ENCODE peak calls at places on chromosomes 2 and 18, in six cellular contexts. A is HFF-Myc, M is fibroblast of pulmonary artery, L is lower leg skin, S is fibroblast of lung, T is NB4. J is an unnamed sample.
A peak's percentile ranks its signal among the peaks of the same experiment; 100 is the strongest.

GRCh38 chr2:61910603-61911002 is 5.1 kb downstream of the COMMD1 start:
- DNase-seq in A (no peak), M (peak; percentile 25), L (no peak), S (no peak), T (no peak), J (peak; percentile 13)

GRCh38 chr2:190051223-190051622 is 11.3 kb downstream of the MSTN start:
- DNase-seq in A (no peak), M (no peak), L (no peak), S (no peak), T (no peak), J (no peak)

GRCh38 chr2:128319457-128319772 is 747 bp upstream of the HS6ST1 start:
- DNase-seq in A (no peak), M (no peak), L (no peak), S (no peak), T (no peak), J (no peak)

GRCh38 chr2:191218292-191218898 is 26.8 kb upstream of the MYO1B start:
- DNase-seq in A (no peak), M (peak; percentile 89), L (no peak), S (peak; percentile 83), T (peak; percentile 89), J (peak; percentile 76)

GRCh38 chr2:234951386-234952269 is at the start of gene SH3BP4:
- DNase-seq in A (no peak), M (peak; percentile 75), L (peak; percentile 64), S (peak; percentile 74), T (no peak), J (peak; percentile 85)

GRCh38 chr2:150526827-150527226 is 39.4 kb upstream of the RND3 start:
- DNase-seq in A (peak; percentile 82), M (peak; percentile 96), L (no peak), S (peak; percentile 97), T (no peak), J (peak; percentile 85)

GRCh38 chr2:9964334-9964980 is 13.0 kb downstream of the GRHL1 start:
- DNase-seq in A (no peak), M (no peak), L (no peak), S (no peak), T (no peak), J (no peak)

GRCh38 chr2:54473876-54474275 is 17.7 kb downstream of the SPTBN1 start:
- DNase-seq in A (no peak), M (no peak), L (no peak), S (peak; percentile 44), T (no peak), J (no peak)

GRCh38 chr18:36349552-36349951 is 52.0 kb downstream of the FHOD3 start:
- DNase-seq in A (no peak), M (no peak), L (no peak), S (no peak), T (no peak), J (no peak)

GRCh38 chr2:159456500-159457426 is 159.6 kb downstream of the BAZ2B start:
- DNase-seq in A (no peak), M (peak; percentile 23), L (no peak), S (peak; percentile 67), T (no peak), J (no peak)

GRCh38 chr18:37564796-37565137 is 831 bp downstream of the CELF4 start:
- DNase-seq in A (peak; percentile 5), M (peak; percentile 71), L (no peak), S (peak; percentile 45), T (peak; percentile 4), J (peak; percentile 28)

GRCh38 chr18:55779711-55780590 is 192.0 kb upstream of the TCF4 start:
- DNase-seq in A (no peak), M (peak; percentile 54), L (no peak), S (peak; percentile 46), T (no peak), J (peak; percentile 33)

GRCh38 chr18:35582899-35583558 is 1.5 kb downstream of the GALNT1 start:
- DNase-seq in A (no peak), M (peak; percentile 24), L (no peak), S (peak; percentile 63), T (peak; percentile 12), J (peak; percentile 64)

GRCh38 chr2:128549094-128549493 is 230.4 kb upstream of the HS6ST1 start:
- DNase-seq in A (no peak), M (no peak), L (no peak), S (no peak), T (peak; percentile 28), J (no peak)

GRCh38 chr2:61889212-61889956 is 928 bp upstream of the CCT4 start:
- DNase-seq in A (no peak), M (no peak), L (no peak), S (no peak), T (no peak), J (peak; percentile 16)

GRCh38 chr18:70650878-70651277 is 362.0 kb downstream of the SOCS6 start:
- DNase-seq in A (no peak), M (no peak), L (no peak), S (no peak), T (no peak), J (no peak)

GRCh38 chr2:27303093-27304025 is 4.9 kb downstream of the UCN start:
- DNase-seq in A (peak; percentile 56), M (peak; percentile 80), L (no peak), S (peak; percentile 54), T (peak; percentile 79), J (peak; percentile 82)
- H3K4me3 ChIP-seq in A (no peak overlapping the region), M (no peak overlapping the region), L (no peak overlapping the region), S (peak overlapping the region; percentile 17), T (no peak overlapping the region), J (peak overlapping the region; percentile 36)

GRCh38 chr2:221573430-221574230 is 1.5 kb upstream of the EPHA4 start:
- DNase-seq in A (no peak), M (peak; percentile 70), L (peak; percentile 81), S (peak; percentile 77), T (peak; percentile 66), J (peak; percentile 62)

GRCh38 chr2:221572821-221573429 is 821 bp upstream of the EPHA4 start:
- DNase-seq in A (no peak), M (peak; percentile 34), L (peak; percentile 36), S (peak; percentile 71), T (no peak), J (peak; percentile 20)

GRCh38 chr2:221571391-221572179 is 519 bp downstream of the EPHA4 start:
- DNase-seq in A (no peak), M (peak; percentile 38), L (no peak), S (peak; percentile 50), T (no peak), J (peak; percentile 23)

GRCh38 chr2:221571108-221571390 is 1.1 kb downstream of the EPHA4 start:
- DNase-seq in A (no peak), M (peak; percentile 11), L (no peak), S (peak; percentile 40), T (no peak), J (no peak)

DNA sequence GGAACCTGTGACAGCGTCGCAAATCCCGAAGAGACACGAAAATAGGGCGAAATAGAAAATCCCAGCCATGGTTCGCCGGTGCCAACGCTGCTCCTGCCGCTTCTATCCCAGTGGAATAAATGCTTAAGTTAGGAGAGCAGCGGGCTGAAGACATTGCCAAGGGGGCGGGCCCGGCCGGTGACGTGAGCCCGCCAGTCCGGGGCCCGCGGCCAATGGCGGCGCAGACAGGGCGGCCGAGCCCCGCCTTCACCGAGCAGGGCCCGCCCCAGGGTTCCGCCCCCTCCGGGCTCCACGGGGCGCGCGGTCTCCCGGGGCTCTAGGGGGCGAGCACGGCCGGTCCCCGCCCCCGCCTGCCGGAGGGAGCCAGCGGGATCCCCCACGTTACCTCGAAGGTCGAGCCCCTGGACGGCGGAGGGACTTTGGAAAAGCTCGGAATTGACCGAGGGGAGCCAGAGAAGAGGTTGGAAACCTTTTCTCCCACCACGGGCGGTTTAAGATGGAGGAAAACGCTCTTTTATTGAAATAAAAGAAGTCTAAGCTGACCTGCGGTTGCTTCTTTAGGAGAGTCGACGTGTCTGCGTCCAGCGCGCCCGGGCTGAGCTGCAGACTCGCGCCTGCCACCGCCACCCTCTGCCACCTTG is at the start of gene EPHA4:
- DNase-seq in A (peak; percentile 33), M (peak; percentile 87), L (peak; percentile 86), S (peak; percentile 88), T (no peak), J (peak; percentile 73)
- TF ChIP-seq CTCF in A (no peak), M (no peak), L (no peak), S (no peak), T (no peak), J (no peak)

DNA sequence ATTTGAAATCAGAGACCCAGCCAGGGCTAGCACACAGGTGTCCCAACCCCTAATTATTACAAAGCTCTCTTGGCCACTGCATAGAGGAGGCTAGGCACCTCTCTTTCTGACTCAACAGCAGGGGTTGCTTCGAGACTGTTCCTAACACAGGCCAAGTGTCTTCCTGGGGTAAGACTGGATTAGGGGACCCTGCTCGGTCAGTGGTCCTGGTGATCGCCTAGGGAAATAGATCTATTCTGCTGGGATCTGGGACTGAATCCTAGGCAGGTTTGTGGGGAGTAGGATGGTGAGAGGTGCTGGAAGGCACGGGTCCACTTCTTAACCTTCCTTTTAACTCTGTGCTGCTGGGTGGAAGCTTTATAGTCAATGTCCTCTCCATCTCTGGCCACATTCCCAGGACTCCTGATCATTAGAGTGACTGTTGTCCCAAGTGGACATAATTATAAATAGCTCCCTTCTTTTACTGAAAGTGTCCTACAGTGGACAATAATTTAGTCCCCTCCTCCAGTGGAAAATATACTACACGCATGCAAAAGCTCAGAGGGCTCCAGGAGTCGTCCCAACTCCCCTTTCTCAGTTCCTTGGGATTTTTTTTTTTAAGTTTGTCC is 1.4 kb upstream of the TRIB2 start:
- DNase-seq in A (no peak), M (no peak), L (no peak), S (no peak), T (no peak), J (no peak)
- H3K4me3 ChIP-seq in A (no peak overlapping the region), M (peak overlapping the region; percentile 69), L (no peak overlapping the region), S (peak overlapping the region; percentile 70), T (peak overlapping the region; percentile 78), J (peak overlapping the region; percentile 93)

GRCh38 chr2:113877651-113878594 is 12.0 kb upstream of the ACTR3 start:
- DNase-seq in A (no peak), M (peak; percentile 37), L (no peak), S (peak; percentile 71), T (no peak), J (peak; percentile 68)

GRCh38 chr2:113873867-113874266 is 16.0 kb upstream of the ACTR3 start:
- DNase-seq in A (no peak), M (no peak), L (no peak), S (no peak), T (no peak), J (no peak)

GRCh38 chr2:113878743-113879142 is 11.1 kb upstream of the ACTR3 start:
- DNase-seq in A (no peak), M (no peak), L (no peak), S (no peak), T (no peak), J (no peak)

GRCh38 chr2:113879457-113879856 is 10.4 kb upstream of the ACTR3 start:
- DNase-seq in A (no peak), M (no peak), L (no peak), S (no peak), T (no peak), J (no peak)

DNA sequence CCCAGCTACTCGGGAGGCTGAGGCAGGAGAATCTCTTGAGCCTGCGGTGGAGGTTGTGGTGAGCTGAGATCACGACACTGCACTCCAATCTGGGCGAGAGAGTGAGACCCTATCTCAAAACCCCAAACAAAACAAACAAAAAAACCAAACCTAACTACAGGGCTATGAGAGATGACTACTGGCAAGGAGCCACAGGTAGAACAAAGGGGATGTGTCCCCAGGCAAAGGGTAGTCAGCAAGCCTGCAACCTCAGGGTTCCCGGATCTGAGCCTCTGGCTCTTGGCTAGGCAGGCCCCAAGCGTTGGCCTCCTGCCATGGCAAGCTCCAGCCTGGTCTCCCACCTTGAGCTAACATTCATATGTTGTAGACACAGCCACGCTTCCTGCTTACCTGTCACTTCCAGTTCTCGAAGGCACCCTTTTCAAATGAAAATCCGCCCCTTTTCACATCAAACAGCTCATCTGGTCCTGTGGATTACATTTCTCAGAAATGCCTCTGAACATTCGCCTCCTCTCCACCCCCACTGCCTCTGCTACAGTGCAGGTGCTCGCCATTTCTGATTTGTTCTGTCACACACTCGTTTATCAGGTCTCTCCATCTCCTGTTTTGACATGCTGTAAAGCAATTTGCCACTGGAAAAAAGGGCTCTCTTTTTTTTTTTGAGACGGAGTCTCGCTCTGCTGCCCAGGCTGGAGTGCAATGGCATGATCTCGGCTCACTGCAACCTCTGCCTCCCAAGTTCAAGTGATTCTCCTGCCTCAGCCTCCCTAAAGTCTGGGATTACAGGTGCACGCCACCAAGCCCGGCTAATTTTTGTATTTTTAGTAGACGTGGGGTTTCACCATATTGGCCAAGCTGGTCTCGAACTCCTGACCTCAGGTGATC is 13.1 kb upstream of the ACTR3 start:
- DNase-seq in A (no peak), M (peak; percentile 19), L (no peak), S (peak; percentile 71), T (no peak), J (no peak)
- TF ChIP-seq CTCF in A (no peak), M (no peak), L (no peak), S (no peak), T (no peak), J (no peak)

J was measured in fibroblast of villous mesenchyme.